ENCODE peak calls at places on chromosomes 3 and 15, in four cellular contexts. One of them, this sample, is unnamed.

GRCh38 chr15:88057836-88058235 is 198.7 kb downstream of the NTRK3 start:
- DNase-seq in A549: no peak
- DNase-seq in BJ: no peak
- DNase-seq in HCT116: no peak
- DNase-seq in this sample: no peak

GRCh38 chr3:150757768-150758167 is 5.2 kb downstream of the SIAH2 start:
- DNase-seq in HCT116: no peak
- DNase-seq in A549: no peak
- DNase-seq in BJ: no peak
- DNase-seq in this sample: no peak

GRCh38 chr15:75727851-75728715 is 15.4 kb upstream of the CSPG4 start:
- DNase-seq in BJ: no peak
- DNase-seq in A549: peak; percentile 69
- DNase-seq in HCT116: peak; percentile 13
- DNase-seq in this sample: peak; percentile 79

GRCh38 chr3:66047321-66048050 is 8.8 kb upstream of the MAGI1 start:
- DNase-seq in HCT116: no peak
- DNase-seq in A549: no peak
- DNase-seq in BJ: peak; percentile 79
- DNase-seq in this sample: no peak

GRCh38 chr15:93040288-93041158 is 48.5 kb downstream of the RGMA start:
- DNase-seq in BJ: no peak
- DNase-seq in HCT116: no peak
- DNase-seq in A549: no peak
- DNase-seq in this sample: no peak

GRCh38 chr15:92653836-92654524 is 1.6 kb downstream of the FAM174B start:
- DNase-seq in HCT116: no peak
- DNase-seq in A549: peak; percentile 55
- DNase-seq in BJ: no peak
- DNase-seq in this sample: peak; percentile 68

GRCh38 chr3:148075829-148076716 is 621.6 kb upstream of the AGTR1 start:
- DNase-seq in HCT116: peak; percentile 38
- DNase-seq in BJ: peak; percentile 15
- DNase-seq in A549: peak; percentile 62
- DNase-seq in this sample: peak; percentile 28

GRCh38 chr3:123660900-123661299 is 76.0 kb upstream of the HACD2 start:
- DNase-seq in BJ: peak; percentile 91
- DNase-seq in A549: no peak
- DNase-seq in HCT116: no peak
- DNase-seq in this sample: no peak

GRCh38 chr3:5275529-5275928 is 88.0 kb downstream of the EDEM1 start:
- DNase-seq in HCT116: no peak
- DNase-seq in A549: no peak
- DNase-seq in BJ: peak; percentile 41
- DNase-seq in this sample: no peak

GRCh38 chr15:56844463-56844862 is 74.0 kb upstream of the TCF12 start:
- DNase-seq in BJ: no peak
- DNase-seq in A549: no peak
- DNase-seq in HCT116: no peak
- DNase-seq in this sample: no peak

GRCh38 chr15:72339777-72340177 is 19.8 kb upstream of the CELF6 start:
- DNase-seq in HCT116: no peak
- DNase-seq in A549: peak; percentile 89
- DNase-seq in BJ: peak; percentile 94
- DNase-seq in this sample: no peak

GRCh38 chr3:174132421-174133042 is 726.6 kb upstream of the NAALADL2 start:
- DNase-seq in A549: no peak
- DNase-seq in BJ: no peak
- DNase-seq in HCT116: no peak
- DNase-seq in this sample: no peak

GRCh38 chr15:98874359-98874758 is 133.2 kb downstream of the PGPEP1L start:
- DNase-seq in BJ: no peak
- DNase-seq in HCT116: no peak
- DNase-seq in A549: no peak
- DNase-seq in this sample: no peak
- H3K4me3 ChIP-seq in BJ: no peak overlapping the region
- H3K4me3 ChIP-seq in HCT116: no peak overlapping the region
- H3K4me3 ChIP-seq in A549: peak overlapping the region; percentile 26
- H3K4me3 ChIP-seq in this sample: no peak overlapping the region

DNA sequence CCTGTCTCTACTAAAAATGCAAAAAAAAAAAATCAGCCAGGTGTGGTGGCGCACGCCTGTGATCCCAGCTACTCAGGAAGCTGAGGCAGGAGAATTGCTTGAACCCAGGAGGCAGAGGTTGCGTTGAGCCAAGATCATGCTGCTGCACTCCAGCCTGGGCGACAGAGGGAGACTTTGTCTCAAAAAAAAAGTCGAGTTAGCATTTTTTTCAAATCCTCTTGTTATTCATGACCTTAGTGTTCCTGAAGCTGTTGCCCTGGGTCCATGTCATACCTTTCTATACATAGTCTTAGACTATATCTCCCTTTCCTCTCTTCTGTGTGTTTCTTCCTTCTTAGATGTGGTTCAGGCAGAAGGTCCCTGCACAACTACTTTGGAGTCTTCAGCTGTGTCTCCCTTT is 6.4 kb downstream of the FMN1 start:
- DNase-seq in BJ: no peak
- DNase-seq in A549: no peak
- DNase-seq in HCT116: no peak
- DNase-seq in this sample: no peak
- H3K4me3 ChIP-seq in BJ: no peak overlapping the region
- H3K4me3 ChIP-seq in A549: no peak overlapping the region
- H3K4me3 ChIP-seq in HCT116: no peak overlapping the region
- H3K4me3 ChIP-seq in this sample: no peak overlapping the region

GRCh38 chr3:194058189-194058571 is 77.8 kb upstream of the HES1 start:
- DNase-seq in A549: no peak
- DNase-seq in BJ: no peak
- DNase-seq in HCT116: no peak
- DNase-seq in this sample: peak; percentile 93
- H3K4me3 ChIP-seq in A549: no peak overlapping the region
- H3K4me3 ChIP-seq in BJ: no peak overlapping the region
- H3K4me3 ChIP-seq in HCT116: no peak overlapping the region
- H3K4me3 ChIP-seq in this sample: peak overlapping the region; percentile 13

GRCh38 chr15:29818141-29818540 is 4.1 kb downstream of the TJP1 start:
- DNase-seq in HCT116: no peak
- DNase-seq in BJ: no peak
- DNase-seq in A549: no peak
- DNase-seq in this sample: no peak
- H3K4me3 ChIP-seq in HCT116: no peak overlapping the region
- H3K4me3 ChIP-seq in BJ: no peak overlapping the region
- H3K4me3 ChIP-seq in A549: no peak overlapping the region
- H3K4me3 ChIP-seq in this sample: no peak overlapping the region

GRCh38 chr3:169813757-169814517 is 1.2 kb upstream of the LRRC34 start:
- DNase-seq in HCT116: no peak
- DNase-seq in A549: peak; percentile 42
- DNase-seq in BJ: no peak
- DNase-seq in this sample: peak; percentile 86
- H3K4me3 ChIP-seq in HCT116: no peak overlapping the region
- H3K4me3 ChIP-seq in A549: peak overlapping the region; percentile 28
- H3K4me3 ChIP-seq in BJ: no peak overlapping the region
- H3K4me3 ChIP-seq in this sample: peak overlapping the region; percentile 51

GRCh38 chr3:13073042-13073906 is at the start of gene IQSEC1:
- DNase-seq in HCT116: no peak
- DNase-seq in BJ: no peak
- DNase-seq in A549: no peak
- DNase-seq in this sample: no peak
- H3K4me3 ChIP-seq in HCT116: no peak within 1 kb of the TSS
- H3K4me3 ChIP-seq in BJ: no peak within 1 kb of the TSS
- H3K4me3 ChIP-seq in A549: no peak within 1 kb of the TSS
- H3K4me3 ChIP-seq in this sample: no peak within 1 kb of the TSS

GRCh38 chr3:8504611-8504973 is 3.0 kb downstream of the LMCD1 start:
- DNase-seq in HCT116: no peak
- DNase-seq in A549: no peak
- DNase-seq in BJ: no peak
- DNase-seq in this sample: no peak
- H3K4me3 ChIP-seq in HCT116: no peak overlapping the region
- H3K4me3 ChIP-seq in A549: no peak overlapping the region
- H3K4me3 ChIP-seq in BJ: peak overlapping the region; percentile 46
- H3K4me3 ChIP-seq in this sample: no peak overlapping the region

GRCh38 chr15:74490339-74490689 is 29.4 kb upstream of the UBL7 start:
- DNase-seq in BJ: no peak
- DNase-seq in A549: no peak
- DNase-seq in HCT116: no peak
- DNase-seq in this sample: no peak
- H3K4me3 ChIP-seq in BJ: no peak overlapping the region
- H3K4me3 ChIP-seq in A549: no peak overlapping the region
- H3K4me3 ChIP-seq in HCT116: peak overlapping the region; percentile 38
- H3K4me3 ChIP-seq in this sample: no peak overlapping the region

GRCh38 chr3:153163349-153164008 is 1.5 kb downstream of the RAP2B start:
- DNase-seq in HCT116: no peak
- DNase-seq in BJ: no peak
- DNase-seq in A549: peak; percentile 42
- DNase-seq in this sample: no peak

GRCh38 chr3:153165211-153165815 is 3.3 kb downstream of the RAP2B start:
- DNase-seq in BJ: no peak
- DNase-seq in A549: no peak
- DNase-seq in HCT116: no peak
- DNase-seq in this sample: no peak

GRCh38 chr3:153162513-153163348 is 705 bp downstream of the RAP2B start:
- DNase-seq in BJ: no peak
- DNase-seq in HCT116: no peak
- DNase-seq in A549: peak; percentile 48
- DNase-seq in this sample: no peak

GRCh38 chr3:153164009-153164550 is 2.1 kb downstream of the RAP2B start:
- DNase-seq in BJ: no peak
- DNase-seq in A549: no peak
- DNase-seq in HCT116: no peak
- DNase-seq in this sample: no peak

GRCh38 chr3:153166206-153166605 is 4.2 kb downstream of the RAP2B start:
- DNase-seq in HCT116: no peak
- DNase-seq in BJ: no peak
- DNase-seq in A549: no peak
- DNase-seq in this sample: no peak
- H3K4me3 ChIP-seq in HCT116: no peak overlapping the region
- H3K4me3 ChIP-seq in BJ: peak overlapping the region; percentile 59
- H3K4me3 ChIP-seq in A549: no peak overlapping the region
- H3K4me3 ChIP-seq in this sample: no peak overlapping the region

This sample was measured in HAP-1.